ENCODE peak calls at places on chromosomes 6 and 20, in four cellular contexts. O is stimulated activated CD4-positive, alpha-beta T cell treated with anti-CD3 and anti-CD28 coated beads, TNF-alpha, amount 100 ng/mL, for 48 hours; Z is amygdala; G is activated naive CD4-positive, alpha-beta T cell treated with anti-CD3 and anti-CD28 coated beads for 36 hours. U is an unnamed sample.
A peak's percentile ranks its signal among the peaks of the same experiment; 100 is the strongest.

GRCh38 chr6:54892831-54893230 is 46.3 kb downstream of the FAM83B start:
- DNase-seq in O (no peak), Z (no peak), G (no peak), U (no peak)

GRCh38 chr6:158909938-158910337 is 90.1 kb downstream of the RSPH3 start:
- DNase-seq in O (no peak), Z (no peak), G (no peak), U (no peak)

GRCh38 chr6:15255481-15256414 is 9.9 kb downstream of the JARID2 start:
- DNase-seq in O (no peak), Z (no peak), G (peak; percentile 57), U (no peak)

GRCh38 chr20:5504061-5504739 is 187.4 kb upstream of the PROKR2 start:
- DNase-seq in O (no peak), Z (peak; percentile 72), G (no peak), U (peak; percentile 18)

GRCh38 chr20:6814945-6815344 is 47.5 kb downstream of the BMP2 start:
- DNase-seq in O (no peak), Z (no peak), G (no peak), U (no peak)

GRCh38 chr20:36367907-36368306 is 61.8 kb downstream of the DLGAP4 start:
- DNase-seq in O (no peak), Z (no peak), G (no peak), U (no peak)

GRCh38 chr20:4602297-4602631 is 119.4 kb upstream of the PRND start:
- DNase-seq in O (no peak), Z (no peak), G (no peak), U (no peak)

GRCh38 chr6:46655803-46656202 is 3.0 kb downstream of the SLC25A27 start:
- DNase-seq in O (no peak), Z (no peak), G (no peak), U (peak; percentile 48)

GRCh38 chr6:149929422-149929821 is 6.5 kb upstream of the RAET1G start:
- DNase-seq in O (no peak), Z (no peak), G (no peak), U (no peak)

GRCh38 chr6:108732101-108732870 is 115.9 kb upstream of the ARMC2 start:
- DNase-seq in O (no peak), Z (no peak), G (no peak), U (no peak)

GRCh38 chr6:1577146-1577680 is 32.5 kb upstream of the FOXC1 start:
- DNase-seq in O (no peak), Z (no peak), G (no peak), U (no peak)

GRCh38 chr6:112480551-112480950 is 133.4 kb downstream of the RFPL4B start:
- DNase-seq in O (no peak), Z (no peak), G (no peak), U (no peak)

GRCh38 chr20:23167436-23167835 is 81.3 kb upstream of the CD93 start:
- DNase-seq in O (no peak), Z (no peak), G (no peak), U (no peak)

GRCh38 chr20:4681971-4682370 is 39.7 kb upstream of the PRND start:
- DNase-seq in O (no peak), Z (no peak), G (no peak), U (no peak)

GRCh38 chr6:6725834-6726194 is 137.3 kb downstream of the LY86 start:
- DNase-seq in O (no peak), Z (peak; percentile 14), G (no peak), U (no peak)